ENCODE peak calls at places on chromosomes 16 and 17, in eight cellular contexts. S, I, W, K, T, G, Z and X are unnamed samples.

GRCh38 chr17:42584880-42585279 is 7.4 kb upstream of the PSMC3IP start:
- DNase-seq in S (no peak), I (no peak), W (no peak), K (no peak), T (no peak), G (no peak), Z (no peak), X (no peak)

GRCh38 chr17:38745545-38745944 is 2.6 kb downstream of the PCGF2 start:
- DNase-seq in S (no peak), I (no peak), W (peak; percentile 49), K (peak; percentile 79), T (no peak), G (no peak), Z (no peak), X (no peak)

GRCh38 chr17:32525116-32525515 is 38.3 kb downstream of the CDK5R1 start:
- DNase-seq in S (peak; percentile 85), I (no peak), W (no peak), K (no peak), T (peak; percentile 62), G (no peak), Z (peak; percentile 64), X (peak; percentile 37)

GRCh38 chr17:28575126-28575795 is 1.4 kb downstream of the ALDOC start:
- DNase-seq in S (no peak), I (no peak), W (no peak), K (peak; percentile 62), T (peak; percentile 14), G (no peak), Z (no peak), X (no peak)

GRCh38 chr16:25419123-25419522 is 161.5 kb upstream of the ZKSCAN2 start:
- DNase-seq in S (no peak), I (no peak), W (no peak), K (no peak), T (no peak), G (no peak), Z (no peak), X (no peak)

GRCh38 chr17:13583996-13584700 is 17.6 kb downstream of the HS3ST3A1 start:
- DNase-seq in S (no peak), I (no peak), W (no peak), K (no peak), T (no peak), G (no peak), Z (no peak), X (no peak)

GRCh38 chr17:64982139-64982802 is 63.0 kb upstream of the LRRC37A3 start:
- DNase-seq in S (peak; percentile 44), I (no peak), W (no peak), K (no peak), T (peak; percentile 35), G (no peak), Z (no peak), X (peak; percentile 36)

GRCh38 chr17:30961213-30962188 is 9.3 kb upstream of the RNF135 start:
- DNase-seq in S (no peak), I (peak; percentile 85), W (no peak), K (no peak), T (no peak), G (no peak), Z (peak; percentile 11), X (no peak)

GRCh38 chr17:40443988-40444899 is 994 bp downstream of the IGFBP4 start:
- DNase-seq in S (peak; percentile 47), I (no peak), W (peak; percentile 62), K (peak; percentile 43), T (peak; percentile 41), G (no peak), Z (no peak), X (no peak)

GRCh38 chr17:79557276-79557675 is 53.6 kb downstream of the RBFOX3 start:
- DNase-seq in S (no peak), I (no peak), W (no peak), K (no peak), T (no peak), G (no peak), Z (no peak), X (no peak)

GRCh38 chr17:73973881-73974409 is 229.5 kb upstream of the RPL38 start:
- DNase-seq in S (no peak), I (no peak), W (no peak), K (peak; percentile 83), T (no peak), G (no peak), Z (no peak), X (no peak)

GRCh38 chr17:4950075-4950756 is 703 bp upstream of the ENO3 start:
- DNase-seq in S (no peak), I (peak; percentile 68), W (peak; percentile 73), K (peak; percentile 79), T (peak; percentile 43), G (peak; percentile 60), Z (no peak), X (no peak)

GRCh38 chr16:58582133-58582532 is 47.5 kb downstream of the CNOT1 start:
- DNase-seq in S (no peak), I (no peak), W (no peak), K (no peak), T (no peak), G (no peak), Z (no peak), X (no peak)

GRCh38 chr17:49969134-49969759 is at the start of gene DLX4:
- DNase-seq in S (no peak), I (no peak), W (no peak), K (no peak), T (no peak), G (no peak), Z (no peak), X (no peak)

GRCh38 chr17:69763503-69763902 is 311.5 kb upstream of the KCNJ16 start:
- DNase-seq in S (peak; percentile 61), I (no peak), W (no peak), K (no peak), T (peak; percentile 50), G (no peak), Z (no peak), X (no peak)

GRCh38 chr17:17913695-17914332 is 58.4 kb downstream of the TOM1L2 start:
- DNase-seq in S (peak; percentile 91), I (peak; percentile 41), W (peak; percentile 84), K (peak; percentile 83), T (peak; percentile 95), G (peak; percentile 72), Z (peak; percentile 79), X (peak; percentile 88)
- TF ChIP-seq CTCF in S (no peak), I (no peak), W (no peak), K (no peak), T (no peak), G (no peak), Z (no peak), X (no peak)

DNA sequence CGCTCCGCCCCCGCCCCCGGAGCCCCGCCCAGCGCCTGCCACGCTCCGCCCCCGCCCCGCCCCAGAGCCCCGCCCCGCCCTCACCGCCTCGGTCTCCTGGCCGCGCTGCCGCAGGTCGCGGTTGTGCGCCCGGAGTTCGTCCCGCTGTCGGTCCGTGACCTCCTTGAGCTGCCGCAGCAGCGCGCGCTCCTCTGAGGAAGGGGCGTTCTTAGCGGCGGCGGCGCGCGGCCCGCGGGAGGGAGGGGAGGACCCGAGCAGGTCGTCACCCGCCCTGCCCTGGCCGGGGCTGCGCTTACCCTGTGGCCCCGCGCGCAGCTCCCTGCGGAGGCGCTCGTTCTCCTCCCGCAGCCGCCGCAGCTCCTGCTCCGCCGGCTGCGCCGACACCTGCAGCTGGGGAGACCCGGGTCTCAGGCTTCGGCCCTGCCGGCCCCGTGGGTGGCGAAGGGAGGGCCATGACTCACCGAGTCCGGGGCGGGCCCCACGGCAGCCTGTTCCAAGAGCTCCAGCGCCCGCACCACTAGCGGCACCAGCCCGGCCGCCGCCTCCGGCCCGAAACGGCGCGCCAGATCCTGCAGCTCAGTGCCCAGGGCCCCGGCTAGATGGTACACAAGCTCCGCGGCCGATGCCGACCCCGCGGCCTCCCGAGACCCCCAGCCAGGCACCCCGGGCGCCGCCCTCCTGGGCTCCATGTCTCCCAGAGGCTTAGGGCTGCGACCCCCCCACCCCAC is 386 bp downstream of the RILP start:
- DNase-seq in S (peak; percentile 92), I (peak; percentile 81), W (no peak), K (peak; percentile 71), T (peak; percentile 97), G (peak; percentile 82), Z (peak; percentile 83), X (peak; percentile 85)
- TF ChIP-seq CTCF in S (no peak), I (no peak), W (no peak), K (no peak), T (no peak), G (no peak), Z (no peak), X (peak; percentile 40)

DNA sequence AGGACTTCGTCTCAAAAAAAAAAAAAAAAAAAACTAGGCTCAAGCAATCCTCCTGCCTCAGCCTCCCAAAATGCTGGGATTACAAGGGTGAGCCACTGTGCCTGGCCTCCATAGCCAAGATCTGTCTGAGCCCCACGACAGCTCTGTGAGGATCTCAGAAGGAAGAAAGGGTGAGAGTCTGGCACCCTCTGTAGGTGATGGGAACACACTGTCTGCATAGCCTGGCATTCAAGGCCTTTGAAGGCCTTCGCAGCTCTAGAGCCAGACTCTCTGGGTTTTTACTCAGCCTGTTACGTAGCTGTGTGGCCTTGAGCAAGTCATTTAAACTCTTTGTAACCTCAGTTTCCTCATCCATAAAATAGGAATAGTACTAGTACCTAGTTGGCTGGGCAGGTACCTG is 6.3 kb upstream of the XPO6 start:
- DNase-seq in S (peak; percentile 78), I (peak; percentile 77), W (no peak), K (no peak), T (peak; percentile 48), G (no peak), Z (peak; percentile 51), X (peak; percentile 48)
- TF ChIP-seq CTCF in S (peak; percentile 81), I (peak; percentile 79), W (peak; percentile 48), K (peak; percentile 48), T (peak; percentile 80), G (peak; percentile 39), Z (peak; percentile 77), X (peak; percentile 71)

GRCh38 chr17:45244725-45245656 is 16.9 kb downstream of the SPATA32 start:
- DNase-seq in S (no peak), I (no peak), W (no peak), K (no peak), T (no peak), G (no peak), Z (no peak), X (no peak)

GRCh38 chr17:45248132-45248936 is 13.6 kb downstream of the SPATA32 start:
- DNase-seq in S (peak; percentile 31), I (peak; percentile 91), W (peak; percentile 82), K (no peak), T (no peak), G (peak; percentile 59), Z (no peak), X (no peak)

GRCh38 chr17:45246338-45246737 is 15.6 kb downstream of the SPATA32 start:
- DNase-seq in S (no peak), I (no peak), W (no peak), K (no peak), T (no peak), G (no peak), Z (no peak), X (no peak)

GRCh38 chr17:45247429-45248131 is 14.3 kb downstream of the SPATA32 start:
- DNase-seq in S (peak; percentile 85), I (peak; percentile 97), W (peak; percentile 99), K (peak; percentile 94), T (peak; percentile 79), G (peak; percentile 95), Z (peak; percentile 41), X (peak; percentile 70)

DNA sequence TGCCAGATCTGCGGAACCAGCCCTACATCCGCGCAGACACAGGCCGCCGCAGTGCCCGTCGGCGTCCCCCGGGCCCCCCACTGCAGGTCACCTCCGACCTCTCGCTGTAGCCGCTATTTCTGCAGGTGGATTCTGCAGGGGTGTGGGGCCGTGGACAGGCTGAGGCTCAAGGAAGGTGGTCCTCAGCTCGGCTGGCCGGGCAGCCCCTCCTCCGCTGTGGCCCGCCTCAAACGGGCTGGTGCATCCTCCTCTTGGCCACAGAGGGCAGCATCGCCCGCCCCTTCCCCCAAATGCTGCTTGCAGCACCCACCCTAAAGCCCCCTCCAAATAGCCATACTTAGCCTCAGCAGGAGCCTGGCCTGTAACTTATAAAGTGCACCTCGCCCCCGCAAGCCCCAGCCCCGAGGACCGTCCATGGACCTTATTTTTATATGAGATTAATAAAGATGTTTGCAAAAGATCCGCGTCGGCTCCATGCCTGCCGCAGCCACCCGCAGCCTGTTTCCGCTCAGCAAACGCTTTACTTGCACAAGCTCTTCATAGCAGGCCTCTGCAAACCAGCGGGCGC is 14.9 kb downstream of the SPATA32 start:
- DNase-seq in S (no peak), I (peak; percentile 47), W (peak; percentile 59), K (peak; percentile 76), T (peak; percentile 45), G (no peak), Z (no peak), X (no peak)
- TF ChIP-seq CTCF in S (peak; percentile 68), I (peak; percentile 31), W (peak; percentile 27), K (peak; percentile 67), T (peak; percentile 36), G (no peak), Z (peak; percentile 71), X (peak; percentile 66)